ENCODE peak calls at places on chromosomes 5 and 9, in six cellular contexts. E is 8988T, W is RWPE2, H is RCC 7860, V is EL, J is left kidney. B is an unnamed sample.

GRCh38 chr9:86573886-86574285 is 219.7 kb upstream of the TUT7 start:
- DNase-seq in W (no peak), V (no peak), E (no peak), H (no peak), J (no peak), B (no peak)

GRCh38 chr9:81729141-81729540 is 39.8 kb upstream of the TLE1 start:
- DNase-seq in V (no peak), H (no peak), J (peak; percentile 44), E (no peak), W (no peak), B (no peak)

GRCh38 chr5:149212203-149212951 is 59.3 kb upstream of the AFAP1L1 start:
- DNase-seq in J (no peak), V (peak; percentile 99), E (no peak), H (no peak), W (no peak), B (no peak)

GRCh38 chr9:33993104-33993503 is 55.6 kb downstream of the UBAP2 start:
- DNase-seq in H (no peak), J (no peak), V (no peak), W (no peak), E (no peak), B (no peak)

GRCh38 chr5:1075931-1076330 is 35.9 kb downstream of the SLC12A7 start:
- DNase-seq in H (no peak), W (no peak), V (no peak), J (no peak), E (no peak), B (no peak)

GRCh38 chr9:98215821-98216220 is 23.4 kb upstream of the CORO2A start:
- DNase-seq in W (no peak), H (no peak), E (peak; percentile 69), V (peak; percentile 25), J (peak; percentile 72), B (peak; percentile 58)

GRCh38 chr5:71887680-71888079 is 168.6 kb downstream of the CARTPT start:
- DNase-seq in H (peak; percentile 61), J (peak; percentile 69), V (peak; percentile 83), E (no peak), W (no peak), B (no peak)

GRCh38 chr5:79697222-79698164 is 7.9 kb downstream of the CMYA5 start:
- DNase-seq in W (no peak), E (no peak), J (no peak), H (no peak), V (no peak), B (no peak)

GRCh38 chr5:64766105-64766504 is 2.4 kb downstream of the SREK1IP1 start:
- DNase-seq in H (no peak), V (peak; percentile 46), E (no peak), J (no peak), W (peak; percentile 84), B (no peak)

GRCh38 chr9:87370003-87370685 is 127.5 kb upstream of the DAPK1 start:
- DNase-seq in J (no peak), V (no peak), E (no peak), W (no peak), H (no peak), B (no peak)

GRCh38 chr9:107340920-107341632 is 58.0 kb downstream of the RAD23B start:
- DNase-seq in E (peak; percentile 59), H (peak; percentile 52), V (peak; percentile 68), J (peak; percentile 82), W (peak; percentile 80), B (peak; percentile 91)

GRCh38 chr5:39631948-39632347 is 207.2 kb upstream of the DAB2 start:
- DNase-seq in W (no peak), V (no peak), E (no peak), J (no peak), H (no peak), B (no peak)

GRCh38 chr5:43039468-43040286 is 442 bp downstream of the ANXA2R start:
- DNase-seq in E (no peak), V (peak; percentile 68), J (peak; percentile 54), H (peak; percentile 66), W (no peak), B (peak; percentile 70)

GRCh38 chr9:120832766-120833165 is 10.0 kb downstream of the PSMD5 start:
- DNase-seq in V (no peak), J (no peak), W (no peak), E (no peak), H (no peak), B (no peak)

GRCh38 chr9:92242115-92242778 is 51.2 kb downstream of the IARS1 start:
- DNase-seq in E (no peak), W (no peak), J (peak; percentile 53), V (peak; percentile 66), H (peak; percentile 97), B (no peak)

B was measured in glutamatergic neuron.